ENCODE peak calls at places on chromosomes 2 and 18, in five cellular contexts. D, F, J, W and X are unnamed samples.
A peak's percentile ranks its signal among the peaks of the same experiment; 100 is the strongest.

GRCh38 chr2:171939058-171939753 is 16.9 kb downstream of the HAT1 start:
- DNase-seq in W (no peak), F (no peak), J (no peak), D (no peak), X (no peak)

GRCh38 chr2:201807452-201807980 is 1.2 kb downstream of the CDK15 start:
- DNase-seq in J (peak; percentile 32), W (peak; percentile 64), D (no peak), F (no peak), X (peak; percentile 90)

GRCh38 chr2:217314021-217314460 is 454.2 kb upstream of the TNP1 start:
- DNase-seq in W (no peak), J (no peak), F (no peak), D (no peak), X (no peak)

GRCh38 chr2:130756041-130756720 is 841 bp downstream of the AMER3 start:
- DNase-seq in F (peak; percentile 56), W (peak; percentile 44), J (no peak), D (peak; percentile 78), X (peak; percentile 95)

GRCh38 chr2:174606336-174606735 is 8.7 kb upstream of the WIPF1 start:
- DNase-seq in J (no peak), D (no peak), W (peak; percentile 72), F (no peak), X (peak; percentile 80)

GRCh38 chr18:75837316-75837715 is 409.8 kb upstream of the SMIM21 start:
- DNase-seq in J (no peak), D (no peak), W (no peak), F (no peak), X (no peak)

GRCh38 chr2:184875212-184875611 is 276.9 kb downstream of the ZNF804A start:
- DNase-seq in D (no peak), F (no peak), W (no peak), J (no peak), X (no peak)

GRCh38 chr2:234979204-234980167 is 27.7 kb downstream of the SH3BP4 start:
- DNase-seq in W (no peak), J (no peak), F (no peak), D (no peak), X (no peak)

GRCh38 chr2:74554821-74555531 is 456 bp downstream of the DOK1 start:
- DNase-seq in J (peak; percentile 53), W (no peak), D (peak; percentile 67), F (peak; percentile 71), X (peak; percentile 92)

GRCh38 chr2:171248205-171248662 is 87.5 kb upstream of the TLK1 start:
- DNase-seq in J (no peak), W (no peak), D (no peak), F (no peak), X (no peak)

GRCh38 chr2:144324446-144325045 is 195.4 kb downstream of the ZEB2 start:
- DNase-seq in F (no peak), W (no peak), D (no peak), J (no peak), X (no peak)

GRCh38 chr2:125227843-125228392 is 1202.8 kb downstream of the CNTNAP5 start:
- DNase-seq in D (no peak), W (no peak), J (no peak), F (no peak), X (no peak)

GRCh38 chr2:97861177-97861576 is 134.6 kb downstream of the TMEM131 start:
- DNase-seq in J (no peak), W (no peak), D (no peak), F (no peak), X (no peak)

GRCh38 chr2:61898810-61899209 is 6.7 kb upstream of the COMMD1 start:
- DNase-seq in J (no peak), W (no peak), F (peak; percentile 32), D (no peak), X (no peak)

GRCh38 chr2:159410276-159410675 is 123.8 kb upstream of the WDSUB1 start:
- DNase-seq in J (no peak), D (no peak), F (no peak), W (no peak), X (no peak)

GRCh38 chr2:159409116-159409800 is 122.8 kb upstream of the WDSUB1 start:
- DNase-seq in J (no peak), D (no peak), W (no peak), F (no peak), X (peak; percentile 23)

GRCh38 chr2:159411460-159411859 is 125.0 kb upstream of the WDSUB1 start:
- DNase-seq in D (no peak), F (no peak), J (no peak), W (no peak), X (no peak)
- H3K27ac ChIP-seq in D (no peak overlapping the region), F (no peak overlapping the region), J (no peak overlapping the region), W (no peak overlapping the region), X (no peak overlapping the region)

GRCh38 chr2:39858681-39859080 is 79.6 kb upstream of the THUMPD2 start:
- DNase-seq in D (no peak), F (no peak), J (no peak), W (no peak), X (no peak)

GRCh38 chr2:39855856-39856255 is 76.8 kb upstream of the THUMPD2 start:
- DNase-seq in J (no peak), W (no peak), F (no peak), D (no peak), X (no peak)

GRCh38 chr2:39865751-39866150 is 86.7 kb upstream of the THUMPD2 start:
- DNase-seq in J (no peak), F (no peak), D (no peak), W (no peak), X (no peak)

DNA sequence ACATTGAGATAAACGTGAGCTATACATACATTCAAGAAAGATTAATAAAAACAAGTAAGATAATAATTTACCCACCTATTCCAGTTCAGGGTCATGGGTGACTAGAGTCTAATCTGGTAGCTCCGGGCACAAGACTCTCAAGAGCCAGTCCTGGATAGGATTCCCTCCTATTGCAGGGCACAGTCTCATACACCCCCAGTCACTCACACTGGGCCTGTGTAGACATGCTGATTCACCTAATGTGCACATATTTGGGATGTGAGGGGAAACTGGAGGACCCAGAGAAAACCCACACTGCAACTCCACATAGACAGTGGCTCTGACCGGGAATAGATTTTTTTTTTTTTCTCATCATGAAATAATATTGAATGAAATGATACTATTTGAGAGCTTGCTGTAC is 81.5 kb upstream of the THUMPD2 start:
- DNase-seq in D (no peak), F (no peak), J (no peak), W (no peak), X (peak; percentile 30)
- H3K4me3 ChIP-seq in D (no peak overlapping the region), F (no peak overlapping the region), J (no peak overlapping the region), W (no peak overlapping the region), X (no peak overlapping the region)

GRCh38 chr2:27915874-27916273 is 25.3 kb downstream of the BABAM2 start:
- DNase-seq in F (no peak), W (no peak), J (no peak), D (no peak), X (no peak)
- H3K27ac ChIP-seq in F (no peak overlapping the region), W (peak overlapping the region; percentile 89), J (no peak overlapping the region), D (no peak overlapping the region), X (no peak overlapping the region)

DNA sequence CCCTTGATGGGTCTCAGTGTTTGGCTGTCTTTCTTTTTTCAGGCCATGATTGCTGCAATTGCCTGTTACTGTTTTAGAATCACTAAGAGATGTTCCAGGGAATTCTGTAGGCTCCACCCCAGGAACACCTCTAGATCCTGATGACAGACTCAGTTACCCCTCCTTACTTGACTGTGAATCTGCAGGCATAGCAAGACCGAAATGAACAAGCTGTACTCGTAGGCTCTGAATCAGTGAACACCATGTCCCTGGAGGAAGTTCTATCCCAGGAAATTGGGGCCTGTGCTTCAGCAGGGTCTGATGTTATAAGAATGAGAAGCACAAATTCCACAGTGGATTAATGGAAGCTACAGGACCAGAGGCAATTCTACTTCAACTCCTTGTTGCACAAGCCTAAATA is 148.6 kb downstream of the COPS8 start:
- DNase-seq in W (no peak), D (no peak), J (peak; percentile 25), F (no peak), X (no peak)
- H3K4me3 ChIP-seq in W (no peak overlapping the region), D (no peak overlapping the region), J (no peak overlapping the region), F (no peak overlapping the region), X (no peak overlapping the region)

DNA sequence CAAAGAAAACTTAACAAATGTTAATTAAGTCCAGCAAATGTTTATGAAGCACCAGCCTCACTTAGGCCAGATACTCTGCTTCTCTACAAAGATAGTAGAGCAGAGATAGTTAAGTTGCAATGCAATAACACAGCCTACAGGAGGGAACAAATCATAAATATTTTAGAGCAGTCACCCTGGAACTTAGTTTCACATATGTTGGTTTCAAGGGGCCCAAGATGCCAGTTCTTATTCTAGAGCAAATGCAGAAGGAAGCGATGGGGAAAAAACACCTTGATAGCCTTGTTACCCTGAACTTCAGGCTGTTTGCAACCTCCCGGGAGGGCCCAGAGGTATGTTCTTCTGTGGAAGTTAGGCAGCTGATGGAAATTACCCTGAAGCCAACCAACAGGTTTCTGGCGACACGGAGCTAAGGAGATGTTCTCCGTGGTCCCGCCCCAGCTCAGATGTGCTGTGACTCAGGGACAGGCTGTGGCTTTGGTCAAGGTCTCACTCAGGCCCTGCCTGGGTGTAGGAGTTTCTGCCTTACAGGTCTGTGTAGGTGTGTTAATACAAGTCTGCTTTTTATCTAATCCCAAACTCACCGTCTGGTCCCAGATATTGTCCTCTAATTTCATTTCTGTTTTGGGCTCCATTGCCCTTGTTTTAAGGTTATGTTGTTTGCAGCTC is 3.8 kb downstream of the CTIF start:
- DNase-seq in F (no peak), J (peak; percentile 5), D (peak; percentile 14), W (peak; percentile 69), X (no peak)
- H3K27ac ChIP-seq in F (no peak overlapping the region), J (no peak overlapping the region), D (peak overlapping the region; percentile 61), W (no peak overlapping the region), X (no peak overlapping the region)

DNA sequence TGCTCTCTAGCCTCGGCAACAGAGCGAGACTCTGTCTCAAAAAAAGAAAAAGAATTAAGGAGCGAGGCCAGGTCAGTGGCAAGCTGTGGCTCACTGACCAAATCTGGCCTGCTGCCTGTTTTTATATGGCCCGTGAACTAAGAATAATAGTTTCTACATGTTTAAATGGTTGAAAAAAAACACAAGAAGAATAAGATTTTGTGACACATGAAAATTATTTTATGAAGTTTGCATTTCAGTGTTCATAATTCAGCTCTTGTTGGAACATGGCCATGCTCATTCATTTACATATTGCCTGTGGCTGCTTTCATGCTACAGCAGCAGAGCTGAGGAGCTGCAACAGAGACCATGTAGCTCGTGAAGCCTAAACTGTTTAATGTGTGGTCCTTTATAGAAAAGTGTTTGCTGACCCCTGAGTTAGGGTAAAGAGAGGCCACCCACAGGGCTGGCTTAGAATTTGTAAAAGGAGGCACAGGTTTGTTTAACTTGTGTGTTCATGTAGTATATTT is 59.5 kb downstream of the MFSD6 start:
- DNase-seq in F (no peak), J (peak; percentile 21), D (no peak), W (peak; percentile 73), X (no peak)
- H3K4me3 ChIP-seq in F (no peak overlapping the region), J (no peak overlapping the region), D (no peak overlapping the region), W (no peak overlapping the region), X (no peak overlapping the region)